ENCODE peak calls at places on chromosomes 16 and 17, in four cellular contexts. T is T follicular helper cell; I is NCI-H446 treated with DMSO at 0.1 percent for 48 hours; P is stimulated activated CD4-positive, alpha-beta T cell treated with anti-CD3 and anti-CD28 coated beads, Interleukin-1b, Interleukin-23, amount 100 ng/mL, for 24 hours. N is an unnamed sample.

GRCh38 chr17:1997146-1997586 is 28.0 kb downstream of the RTN4RL1 start:
- DNase-seq in T (no peak), P (no peak), I (no peak), N (no peak)

GRCh38 chr17:80678621-80679020 is 134.0 kb downstream of the RPTOR start:
- DNase-seq in I (no peak), T (no peak), P (peak), N (no peak)

GRCh38 chr17:46958192-46958591 is 20.9 kb downstream of the RPRML start:
- DNase-seq in I (no peak), T (no peak), P (no peak), N (no peak)

GRCh38 chr17:77599699-77600098 is 358.8 kb upstream of the TNRC6C start:
- DNase-seq in I (no peak), T (no peak), P (no peak), N (no peak)

GRCh38 chr17:80737106-80738019 is 192.7 kb downstream of the RPTOR start:
- DNase-seq in I (no peak), T (no peak), P (no peak), N (no peak)

GRCh38 chr16:8572919-8573724 is 17.2 kb downstream of the TMEM114 start:
- DNase-seq in P (no peak), T (no peak), I (no peak), N (no peak)

GRCh38 chr17:50719924-50720805 is 762 bp downstream of the LUC7L3 start:
- DNase-seq in I (no peak), T (no peak), P (no peak), N (no peak)

GRCh38 chr16:22402191-22402590 is 27.8 kb upstream of the CDR2 start:
- DNase-seq in T (no peak), P (no peak), I (no peak), N (no peak)

GRCh38 chr17:17590883-17591407 is 563 bp downstream of the PEMT start:
- DNase-seq in I (no peak), P (peak), T (no peak), N (no peak)

GRCh38 chr17:74545456-74546230 is at the start of gene CD300C:
- DNase-seq in T (no peak), I (no peak), P (no peak), N (no peak)

GRCh38 chr17:66493283-66494019 is 191.0 kb downstream of the PRKCA start:
- DNase-seq in I (no peak), P (no peak), T (no peak), N (no peak)

GRCh38 chr16:57577691-57578224 is 35.3 kb downstream of the ADGRG5 start:
- DNase-seq in P (no peak), T (no peak), I (no peak), N (peak)

GRCh38 chr17:81398170-81398854 is 3.1 kb downstream of the BAHCC1 start:
- DNase-seq in P (no peak), T (no peak), I (no peak), N (no peak)

GRCh38 chr16:67796099-67796718 is 10.2 kb downstream of the RANBP10 start:
- DNase-seq in I (no peak), T (no peak), P (no peak), N (no peak)

GRCh38 chr16:87203060-87203656 is 114.0 kb downstream of the C16orf95 start:
- DNase-seq in I (no peak), T (no peak), P (peak), N (no peak)

GRCh38 chr16:2424061-2425007 is 4.9 kb upstream of the CCNF start:
- DNase-seq in T (no peak), I (no peak), P (no peak), N (no peak)

GRCh38 chr17:66420961-66421371 is 118.6 kb downstream of the PRKCA start:
- DNase-seq in P (no peak), T (no peak), I (no peak), N (no peak)

GRCh38 chr16:85557083-85557975 is 55.8 kb upstream of the GSE1 start:
- DNase-seq in I (no peak), T (no peak), P (peak), N (no peak)

GRCh38 chr16:58638148-58639036 is 8.8 kb upstream of the CNOT1 start:
- DNase-seq in T (no peak), P (no peak), I (no peak), N (no peak)

GRCh38 chr17:45775576-45776011 is 8.5 kb upstream of the CRHR1 start:
- DNase-seq in T (no peak), P (no peak), I (peak), N (no peak)

GRCh38 chr17:81991684-81992513 is 14.5 kb downstream of the ASPSCR1 start:
- DNase-seq in I (peak), T (no peak), P (no peak), N (no peak)

GRCh38 chr17:1880851-1881630 is 51.2 kb downstream of the RPA1 start:
- DNase-seq in P (no peak), I (no peak), T (no peak), N (no peak)

GRCh38 chr17:38418069-38418692 is 10.1 kb upstream of the ARHGAP23 start:
- DNase-seq in I (no peak), T (no peak), P (no peak), N (no peak)

GRCh38 chr17:32878211-32878610 is 1.3 kb upstream of the MYO1D start:
- DNase-seq in I (no peak), T (no peak), P (no peak), N (peak)

GRCh38 chr17:59296190-59296589 is 35.3 kb upstream of the YPEL2 start:
- DNase-seq in P (no peak), T (no peak), I (no peak), N (no peak)

GRCh38 chr16:29775742-29776408 is 2.2 kb upstream of the ZG16 start:
- DNase-seq in T (no peak), P (no peak), I (peak), N (no peak)

GRCh38 chr16:88013091-88013609 is 61.9 kb downstream of the BANP start:
- DNase-seq in I (no peak), T (no peak), P (no peak), N (no peak)

GRCh38 chr17:32529604-32530003 is 42.8 kb downstream of the CDK5R1 start:
- DNase-seq in I (no peak), P (no peak), T (no peak), N (no peak)

GRCh38 chr16:69773255-69773947 is 11.3 kb downstream of the WWP2 start:
- DNase-seq in T (no peak), P (no peak), I (no peak), N (no peak)

GRCh38 chr17:40427002-40427491 is 9.4 kb upstream of the TOP2A start:
- DNase-seq in I (no peak), T (no peak), P (no peak), N (no peak)

GRCh38 chr16:4093495-4094137 is 22.6 kb downstream of the ADCY9 start:
- DNase-seq in P (no peak), I (no peak), T (no peak), N (no peak)

GRCh38 chr17:17059301-17059890 is 17.1 kb downstream of the MPRIP start:
- DNase-seq in P (no peak), I (no peak), T (no peak), N (no peak)

GRCh38 chr17:11285946-11286345 is 44.9 kb downstream of the SHISA6 start:
- DNase-seq in I (no peak), P (no peak), T (no peak), N (no peak)

GRCh38 chr16:79653337-79654000 is 52.9 kb upstream of the MAF start:
- DNase-seq in P (no peak), T (no peak), I (no peak), N (no peak)

GRCh38 chr17:81242421-81243332 is 3.6 kb downstream of the NDUFAF8 start:
- DNase-seq in P (no peak), I (no peak), T (no peak), N (no peak)

GRCh38 chr17:78933959-78934568 is 8.9 kb upstream of the TIMP2 start:
- DNase-seq in P (no peak), T (no peak), I (peak), N (peak)

GRCh38 chr17:67276075-67276474 is 31.1 kb upstream of the HELZ start:
- DNase-seq in P (no peak), I (no peak), T (no peak), N (no peak)

GRCh38 chr17:79953335-79953734 is 82.3 kb downstream of the TBC1D16 start:
- DNase-seq in P (no peak), I (no peak), T (no peak), N (no peak)